ENCODE peak calls at places on chromosome 20, in nine cellular contexts. One of them, this sample, is unnamed.

GRCh38 chr20:36519012-36519719 is 22.2 kb upstream of the MYL9 start:
- DNase-seq in psoas muscle: no peak
- DNase-seq in nucleus accumbens: no peak
- DNase-seq in cardiac fibroblast: no peak
- DNase-seq in SW 1271: no peak
- DNase-seq in AG09319: no peak
- DNase-seq in Right ventricle myocardium superior: no peak
- DNase-seq in tibial artery: no peak
- DNase-seq in stimulated activated CD8-positive, alpha-beta memory T cell treated with anti-CD3 and anti-CD28 coated beads, Interleukin-7, amount 100 ng/mL, for 4 hours: no peak
- DNase-seq in this sample: no peak

GRCh38 chr20:31823360-31824124 is 4.4 kb downstream of the MYLK2 start:
- DNase-seq in stimulated activated CD8-positive, alpha-beta memory T cell treated with anti-CD3 and anti-CD28 coated beads, Interleukin-7, amount 100 ng/mL, for 4 hours: no peak
- DNase-seq in tibial artery: no peak
- DNase-seq in cardiac fibroblast: peak
- DNase-seq in psoas muscle: peak
- DNase-seq in Right ventricle myocardium superior: no peak
- DNase-seq in nucleus accumbens: no peak
- DNase-seq in AG09319: no peak
- DNase-seq in SW 1271: no peak
- DNase-seq in this sample: no peak

GRCh38 chr20:41618807-41619294 is 674 bp upstream of the CHD6 start:
- DNase-seq in AG09319: no peak
- DNase-seq in cardiac fibroblast: no peak
- DNase-seq in psoas muscle: no peak
- DNase-seq in stimulated activated CD8-positive, alpha-beta memory T cell treated with anti-CD3 and anti-CD28 coated beads, Interleukin-7, amount 100 ng/mL, for 4 hours: no peak
- DNase-seq in Right ventricle myocardium superior: no peak
- DNase-seq in nucleus accumbens: no peak
- DNase-seq in tibial artery: no peak
- DNase-seq in SW 1271: no peak
- DNase-seq in this sample: no peak

GRCh38 chr20:46581386-46581785 is 30.9 kb upstream of the OCSTAMP start:
- DNase-seq in tibial artery: no peak
- DNase-seq in nucleus accumbens: no peak
- DNase-seq in SW 1271: no peak
- DNase-seq in psoas muscle: no peak
- DNase-seq in Right ventricle myocardium superior: no peak
- DNase-seq in stimulated activated CD8-positive, alpha-beta memory T cell treated with anti-CD3 and anti-CD28 coated beads, Interleukin-7, amount 100 ng/mL, for 4 hours: no peak
- DNase-seq in AG09319: no peak
- DNase-seq in cardiac fibroblast: no peak
- DNase-seq in this sample: no peak

GRCh38 chr20:40706977-40707582 is 18.0 kb upstream of the MAFB start:
- DNase-seq in Right ventricle myocardium superior: no peak
- DNase-seq in psoas muscle: no peak
- DNase-seq in stimulated activated CD8-positive, alpha-beta memory T cell treated with anti-CD3 and anti-CD28 coated beads, Interleukin-7, amount 100 ng/mL, for 4 hours: no peak
- DNase-seq in tibial artery: no peak
- DNase-seq in cardiac fibroblast: no peak
- DNase-seq in AG09319: no peak
- DNase-seq in SW 1271: peak
- DNase-seq in nucleus accumbens: no peak
- DNase-seq in this sample: no peak

GRCh38 chr20:45545754-45546453 is 1.3 kb downstream of the EPPIN start:
- DNase-seq in Right ventricle myocardium superior: no peak
- DNase-seq in stimulated activated CD8-positive, alpha-beta memory T cell treated with anti-CD3 and anti-CD28 coated beads, Interleukin-7, amount 100 ng/mL, for 4 hours: no peak
- DNase-seq in tibial artery: no peak
- DNase-seq in psoas muscle: no peak
- DNase-seq in cardiac fibroblast: peak
- DNase-seq in AG09319: no peak
- DNase-seq in nucleus accumbens: no peak
- DNase-seq in SW 1271: peak
- DNase-seq in this sample: peak

GRCh38 chr20:46810442-46811327 is 84.0 kb upstream of the EYA2 start:
- DNase-seq in psoas muscle: no peak
- DNase-seq in cardiac fibroblast: no peak
- DNase-seq in nucleus accumbens: no peak
- DNase-seq in Right ventricle myocardium superior: no peak
- DNase-seq in stimulated activated CD8-positive, alpha-beta memory T cell treated with anti-CD3 and anti-CD28 coated beads, Interleukin-7, amount 100 ng/mL, for 4 hours: no peak
- DNase-seq in SW 1271: no peak
- DNase-seq in tibial artery: no peak
- DNase-seq in AG09319: no peak
- DNase-seq in this sample: no peak

GRCh38 chr20:49729780-49730179 is 16.1 kb upstream of the B4GALT5 start:
- DNase-seq in AG09319: peak
- DNase-seq in Right ventricle myocardium superior: no peak
- DNase-seq in stimulated activated CD8-positive, alpha-beta memory T cell treated with anti-CD3 and anti-CD28 coated beads, Interleukin-7, amount 100 ng/mL, for 4 hours: no peak
- DNase-seq in psoas muscle: no peak
- DNase-seq in SW 1271: no peak
- DNase-seq in nucleus accumbens: no peak
- DNase-seq in cardiac fibroblast: peak
- DNase-seq in tibial artery: no peak
- DNase-seq in this sample: no peak

GRCh38 chr20:51002633-51003032 is 20.3 kb downstream of the KCNG1 start:
- DNase-seq in nucleus accumbens: no peak
- DNase-seq in stimulated activated CD8-positive, alpha-beta memory T cell treated with anti-CD3 and anti-CD28 coated beads, Interleukin-7, amount 100 ng/mL, for 4 hours: no peak
- DNase-seq in cardiac fibroblast: no peak
- DNase-seq in tibial artery: no peak
- DNase-seq in psoas muscle: no peak
- DNase-seq in SW 1271: no peak
- DNase-seq in Right ventricle myocardium superior: no peak
- DNase-seq in AG09319: no peak
- DNase-seq in this sample: no peak

GRCh38 chr20:62535964-62536363 is 60.2 kb upstream of the GATA5 start:
- DNase-seq in tibial artery: no peak
- DNase-seq in stimulated activated CD8-positive, alpha-beta memory T cell treated with anti-CD3 and anti-CD28 coated beads, Interleukin-7, amount 100 ng/mL, for 4 hours: no peak
- DNase-seq in AG09319: no peak
- DNase-seq in SW 1271: no peak
- DNase-seq in Right ventricle myocardium superior: no peak
- DNase-seq in psoas muscle: peak
- DNase-seq in nucleus accumbens: no peak
- DNase-seq in cardiac fibroblast: no peak
- DNase-seq in this sample: no peak

GRCh38 chr20:38134427-38135281 is 30.4 kb downstream of the TGM2 start:
- DNase-seq in nucleus accumbens: no peak
- DNase-seq in psoas muscle: peak
- DNase-seq in Right ventricle myocardium superior: no peak
- DNase-seq in SW 1271: peak
- DNase-seq in AG09319: no peak
- DNase-seq in stimulated activated CD8-positive, alpha-beta memory T cell treated with anti-CD3 and anti-CD28 coated beads, Interleukin-7, amount 100 ng/mL, for 4 hours: no peak
- DNase-seq in cardiac fibroblast: peak
- DNase-seq in tibial artery: no peak
- DNase-seq in this sample: no peak

GRCh38 chr20:2874456-2874855 is 1.2 kb downstream of the PTPRA start:
- DNase-seq in stimulated activated CD8-positive, alpha-beta memory T cell treated with anti-CD3 and anti-CD28 coated beads, Interleukin-7, amount 100 ng/mL, for 4 hours: no peak
- DNase-seq in SW 1271: no peak
- DNase-seq in AG09319: no peak
- DNase-seq in tibial artery: no peak
- DNase-seq in cardiac fibroblast: peak
- DNase-seq in psoas muscle: no peak
- DNase-seq in nucleus accumbens: no peak
- DNase-seq in Right ventricle myocardium superior: no peak
- DNase-seq in this sample: peak

GRCh38 chr20:23048283-23049200 is 930 bp downstream of the THBD start:
- DNase-seq in cardiac fibroblast: peak
- DNase-seq in AG09319: no peak
- DNase-seq in psoas muscle: peak
- DNase-seq in Right ventricle myocardium superior: peak
- DNase-seq in tibial artery: peak
- DNase-seq in SW 1271: peak
- DNase-seq in stimulated activated CD8-positive, alpha-beta memory T cell treated with anti-CD3 and anti-CD28 coated beads, Interleukin-7, amount 100 ng/mL, for 4 hours: no peak
- DNase-seq in nucleus accumbens: no peak
- DNase-seq in this sample: no peak

GRCh38 chr20:32332614-32333013 is 25.5 kb upstream of the ASXL1 start:
- DNase-seq in AG09319: no peak
- DNase-seq in SW 1271: no peak
- DNase-seq in cardiac fibroblast: peak
- DNase-seq in nucleus accumbens: no peak
- DNase-seq in psoas muscle: no peak
- DNase-seq in Right ventricle myocardium superior: no peak
- DNase-seq in tibial artery: no peak
- DNase-seq in stimulated activated CD8-positive, alpha-beta memory T cell treated with anti-CD3 and anti-CD28 coated beads, Interleukin-7, amount 100 ng/mL, for 4 hours: no peak
- DNase-seq in this sample: peak

GRCh38 chr20:57680934-57681914 is 28.6 kb downstream of the PMEPA1 start:
- DNase-seq in tibial artery: no peak
- DNase-seq in Right ventricle myocardium superior: no peak
- DNase-seq in psoas muscle: no peak
- DNase-seq in cardiac fibroblast: no peak
- DNase-seq in stimulated activated CD8-positive, alpha-beta memory T cell treated with anti-CD3 and anti-CD28 coated beads, Interleukin-7, amount 100 ng/mL, for 4 hours: peak
- DNase-seq in nucleus accumbens: no peak
- DNase-seq in SW 1271: no peak
- DNase-seq in AG09319: no peak
- DNase-seq in this sample: no peak

GRCh38 chr20:21739682-21740081 is 34.2 kb downstream of the PAX1 start:
- DNase-seq in cardiac fibroblast: no peak
- DNase-seq in stimulated activated CD8-positive, alpha-beta memory T cell treated with anti-CD3 and anti-CD28 coated beads, Interleukin-7, amount 100 ng/mL, for 4 hours: no peak
- DNase-seq in Right ventricle myocardium superior: no peak
- DNase-seq in SW 1271: no peak
- DNase-seq in tibial artery: no peak
- DNase-seq in AG09319: no peak
- DNase-seq in psoas muscle: no peak
- DNase-seq in nucleus accumbens: no peak
- DNase-seq in this sample: no peak

GRCh38 chr20:16615199-16615598 is 42.0 kb upstream of the KIF16B start:
- DNase-seq in Right ventricle myocardium superior: peak
- DNase-seq in SW 1271: no peak
- DNase-seq in stimulated activated CD8-positive, alpha-beta memory T cell treated with anti-CD3 and anti-CD28 coated beads, Interleukin-7, amount 100 ng/mL, for 4 hours: no peak
- DNase-seq in AG09319: peak
- DNase-seq in cardiac fibroblast: peak
- DNase-seq in nucleus accumbens: no peak
- DNase-seq in tibial artery: no peak
- DNase-seq in psoas muscle: no peak
- DNase-seq in this sample: peak

GRCh38 chr20:36313476-36313875 is 7.3 kb downstream of the DLGAP4 start:
- DNase-seq in tibial artery: no peak
- DNase-seq in psoas muscle: peak
- DNase-seq in AG09319: no peak
- DNase-seq in cardiac fibroblast: no peak
- DNase-seq in nucleus accumbens: no peak
- DNase-seq in Right ventricle myocardium superior: no peak
- DNase-seq in stimulated activated CD8-positive, alpha-beta memory T cell treated with anti-CD3 and anti-CD28 coated beads, Interleukin-7, amount 100 ng/mL, for 4 hours: no peak
- DNase-seq in SW 1271: no peak
- DNase-seq in this sample: no peak

GRCh38 chr20:49412953-49413352 is 69.5 kb downstream of the KCNB1 start:
- DNase-seq in stimulated activated CD8-positive, alpha-beta memory T cell treated with anti-CD3 and anti-CD28 coated beads, Interleukin-7, amount 100 ng/mL, for 4 hours: no peak
- DNase-seq in psoas muscle: no peak
- DNase-seq in tibial artery: no peak
- DNase-seq in cardiac fibroblast: no peak
- DNase-seq in Right ventricle myocardium superior: no peak
- DNase-seq in AG09319: no peak
- DNase-seq in SW 1271: no peak
- DNase-seq in nucleus accumbens: no peak
- DNase-seq in this sample: no peak

GRCh38 chr20:19688031-19688806 is 69.8 kb upstream of the RIN2 start:
- DNase-seq in AG09319: peak
- DNase-seq in nucleus accumbens: no peak
- DNase-seq in cardiac fibroblast: peak
- DNase-seq in stimulated activated CD8-positive, alpha-beta memory T cell treated with anti-CD3 and anti-CD28 coated beads, Interleukin-7, amount 100 ng/mL, for 4 hours: no peak
- DNase-seq in SW 1271: peak
- DNase-seq in psoas muscle: peak
- DNase-seq in tibial artery: peak
- DNase-seq in Right ventricle myocardium superior: peak
- DNase-seq in this sample: peak

GRCh38 chr20:47784599-47785320 is 521 bp downstream of the SULF2 start:
- DNase-seq in nucleus accumbens: no peak
- DNase-seq in stimulated activated CD8-positive, alpha-beta memory T cell treated with anti-CD3 and anti-CD28 coated beads, Interleukin-7, amount 100 ng/mL, for 4 hours: no peak
- DNase-seq in Right ventricle myocardium superior: peak
- DNase-seq in tibial artery: no peak
- DNase-seq in SW 1271: peak
- DNase-seq in AG09319: no peak
- DNase-seq in cardiac fibroblast: peak
- DNase-seq in psoas muscle: peak
- DNase-seq in this sample: no peak

GRCh38 chr20:43766395-43766794 is 39.6 kb upstream of the GTSF1L start:
- DNase-seq in nucleus accumbens: no peak
- DNase-seq in Right ventricle myocardium superior: peak
- DNase-seq in AG09319: no peak
- DNase-seq in tibial artery: no peak
- DNase-seq in cardiac fibroblast: no peak
- DNase-seq in stimulated activated CD8-positive, alpha-beta memory T cell treated with anti-CD3 and anti-CD28 coated beads, Interleukin-7, amount 100 ng/mL, for 4 hours: no peak
- DNase-seq in psoas muscle: no peak
- DNase-seq in SW 1271: no peak
- DNase-seq in this sample: no peak

GRCh38 chr20:12435254-12435653 is 517.6 kb downstream of the BTBD3 start:
- DNase-seq in cardiac fibroblast: no peak
- DNase-seq in SW 1271: no peak
- DNase-seq in psoas muscle: no peak
- DNase-seq in Right ventricle myocardium superior: no peak
- DNase-seq in nucleus accumbens: no peak
- DNase-seq in AG09319: no peak
- DNase-seq in tibial artery: no peak
- DNase-seq in stimulated activated CD8-positive, alpha-beta memory T cell treated with anti-CD3 and anti-CD28 coated beads, Interleukin-7, amount 100 ng/mL, for 4 hours: no peak
- DNase-seq in this sample: peak

GRCh38 chr20:34473262-34473883 is 42.8 kb upstream of the DYNLRB1 start:
- DNase-seq in nucleus accumbens: no peak
- DNase-seq in Right ventricle myocardium superior: peak
- DNase-seq in psoas muscle: peak
- DNase-seq in stimulated activated CD8-positive, alpha-beta memory T cell treated with anti-CD3 and anti-CD28 coated beads, Interleukin-7, amount 100 ng/mL, for 4 hours: no peak
- DNase-seq in cardiac fibroblast: peak
- DNase-seq in tibial artery: peak
- DNase-seq in SW 1271: peak
- DNase-seq in AG09319: no peak
- DNase-seq in this sample: peak

GRCh38 chr20:2172305-2173175 is 70.9 kb downstream of the STK35 start:
- DNase-seq in AG09319: peak
- DNase-seq in psoas muscle: peak
- DNase-seq in stimulated activated CD8-positive, alpha-beta memory T cell treated with anti-CD3 and anti-CD28 coated beads, Interleukin-7, amount 100 ng/mL, for 4 hours: peak
- DNase-seq in nucleus accumbens: no peak
- DNase-seq in SW 1271: peak
- DNase-seq in Right ventricle myocardium superior: peak
- DNase-seq in cardiac fibroblast: peak
- DNase-seq in tibial artery: peak
- DNase-seq in this sample: peak

GRCh38 chr20:41364236-41364855 is 2.3 kb downstream of the EMILIN3 start:
- DNase-seq in AG09319: no peak
- DNase-seq in Right ventricle myocardium superior: no peak
- DNase-seq in cardiac fibroblast: no peak
- DNase-seq in nucleus accumbens: no peak
- DNase-seq in tibial artery: no peak
- DNase-seq in SW 1271: no peak
- DNase-seq in psoas muscle: no peak
- DNase-seq in stimulated activated CD8-positive, alpha-beta memory T cell treated with anti-CD3 and anti-CD28 coated beads, Interleukin-7, amount 100 ng/mL, for 4 hours: no peak
- DNase-seq in this sample: no peak

GRCh38 chr20:51106011-51106410 is 83.1 kb upstream of the KCNG1 start:
- DNase-seq in stimulated activated CD8-positive, alpha-beta memory T cell treated with anti-CD3 and anti-CD28 coated beads, Interleukin-7, amount 100 ng/mL, for 4 hours: no peak
- DNase-seq in tibial artery: no peak
- DNase-seq in nucleus accumbens: no peak
- DNase-seq in Right ventricle myocardium superior: no peak
- DNase-seq in AG09319: no peak
- DNase-seq in psoas muscle: no peak
- DNase-seq in SW 1271: no peak
- DNase-seq in cardiac fibroblast: peak
- DNase-seq in this sample: no peak

GRCh38 chr20:48599748-48600469 is 227.9 kb downstream of the PREX1 start:
- DNase-seq in psoas muscle: peak
- DNase-seq in stimulated activated CD8-positive, alpha-beta memory T cell treated with anti-CD3 and anti-CD28 coated beads, Interleukin-7, amount 100 ng/mL, for 4 hours: no peak
- DNase-seq in SW 1271: no peak
- DNase-seq in nucleus accumbens: no peak
- DNase-seq in cardiac fibroblast: no peak
- DNase-seq in tibial artery: no peak
- DNase-seq in Right ventricle myocardium superior: peak
- DNase-seq in AG09319: no peak
- DNase-seq in this sample: no peak

GRCh38 chr20:43926691-43927090 is 12.0 kb downstream of the TOX2 start:
- DNase-seq in SW 1271: no peak
- DNase-seq in tibial artery: no peak
- DNase-seq in nucleus accumbens: no peak
- DNase-seq in stimulated activated CD8-positive, alpha-beta memory T cell treated with anti-CD3 and anti-CD28 coated beads, Interleukin-7, amount 100 ng/mL, for 4 hours: no peak
- DNase-seq in psoas muscle: no peak
- DNase-seq in AG09319: no peak
- DNase-seq in cardiac fibroblast: no peak
- DNase-seq in Right ventricle myocardium superior: no peak
- DNase-seq in this sample: no peak

GRCh38 chr20:45433316-45433715 is 17.4 kb downstream of the PIGT start:
- DNase-seq in nucleus accumbens: peak
- DNase-seq in Right ventricle myocardium superior: peak
- DNase-seq in tibial artery: peak
- DNase-seq in stimulated activated CD8-positive, alpha-beta memory T cell treated with anti-CD3 and anti-CD28 coated beads, Interleukin-7, amount 100 ng/mL, for 4 hours: no peak
- DNase-seq in psoas muscle: peak
- DNase-seq in cardiac fibroblast: peak
- DNase-seq in AG09319: peak
- DNase-seq in SW 1271: no peak
- DNase-seq in this sample: peak

This sample was measured in HCEC 1CT.